ENCODE peak calls at places on chromosomes 11 and 22, in seven cellular contexts. One of them, this sample, is unnamed.
A peak's percentile ranks its signal among the peaks of the same experiment; 100 is the strongest.

GRCh38 chr22:23774114-23774921 is 1.7 kb downstream of the MMP11 start:
- DNase-seq in tibial artery: no peak
- DNase-seq in upper lobe of right lung: no peak
- DNase-seq in pancreas: no peak
- DNase-seq in heart left ventricle: no peak
- DNase-seq in A549: no peak
- DNase-seq in foreskin keratinocyte: no peak
- DNase-seq in this sample: no peak

GRCh38 chr11:24714601-24715000 is 217.7 kb downstream of the LUZP2 start:
- DNase-seq in tibial artery: no peak
- DNase-seq in upper lobe of right lung: no peak
- DNase-seq in pancreas: no peak
- DNase-seq in heart left ventricle: no peak
- DNase-seq in A549: no peak
- DNase-seq in foreskin keratinocyte: no peak
- DNase-seq in this sample: no peak

GRCh38 chr11:44264126-44264749 is 45.7 kb downstream of the ALX4 start:
- DNase-seq in tibial artery: peak; percentile 54
- DNase-seq in upper lobe of right lung: no peak
- DNase-seq in pancreas: no peak
- DNase-seq in heart left ventricle: no peak
- DNase-seq in A549: no peak
- DNase-seq in foreskin keratinocyte: no peak
- DNase-seq in this sample: no peak

GRCh38 chr11:68374531-68374930 is 62.1 kb downstream of the LRP5 start:
- DNase-seq in tibial artery: no peak
- DNase-seq in upper lobe of right lung: no peak
- DNase-seq in pancreas: no peak
- DNase-seq in heart left ventricle: no peak
- DNase-seq in A549: no peak
- DNase-seq in foreskin keratinocyte: no peak
- DNase-seq in this sample: no peak

GRCh38 chr11:18384157-18384641 is 10.2 kb upstream of the LDHA start:
- DNase-seq in tibial artery: peak; percentile 87
- DNase-seq in upper lobe of right lung: peak; percentile 68
- DNase-seq in pancreas: peak; percentile 58
- DNase-seq in heart left ventricle: peak; percentile 54
- DNase-seq in A549: peak; percentile 88
- DNase-seq in foreskin keratinocyte: no peak
- DNase-seq in this sample: peak; percentile 29

GRCh38 chr11:128532016-128532570 is 55.3 kb downstream of the ETS1 start:
- DNase-seq in tibial artery: peak; percentile 81
- DNase-seq in upper lobe of right lung: no peak
- DNase-seq in pancreas: peak; percentile 74
- DNase-seq in heart left ventricle: no peak
- DNase-seq in A549: no peak
- DNase-seq in foreskin keratinocyte: no peak
- DNase-seq in this sample: no peak

GRCh38 chr11:46738887-46739286 is 19.9 kb downstream of the F2 start:
- DNase-seq in tibial artery: no peak
- DNase-seq in upper lobe of right lung: no peak
- DNase-seq in pancreas: no peak
- DNase-seq in heart left ventricle: no peak
- DNase-seq in A549: no peak
- DNase-seq in foreskin keratinocyte: no peak
- DNase-seq in this sample: no peak

GRCh38 chr11:124114942-124115781 is at the start of gene VWA5A:
- DNase-seq in tibial artery: peak; percentile 82
- DNase-seq in upper lobe of right lung: peak; percentile 84
- DNase-seq in pancreas: peak; percentile 92
- DNase-seq in heart left ventricle: peak; percentile 69
- DNase-seq in A549: peak; percentile 15
- DNase-seq in foreskin keratinocyte: peak; percentile 75
- DNase-seq in this sample: peak; percentile 49

GRCh38 chr11:68020575-68020974 is 9.9 kb upstream of the NDUFS8 start:
- DNase-seq in tibial artery: no peak
- DNase-seq in upper lobe of right lung: no peak
- DNase-seq in pancreas: no peak
- DNase-seq in heart left ventricle: no peak
- DNase-seq in A549: peak; percentile 70
- DNase-seq in foreskin keratinocyte: no peak
- DNase-seq in this sample: no peak

GRCh38 chr11:115098037-115098436 is 406.2 kb downstream of the CADM1 start:
- DNase-seq in tibial artery: no peak
- DNase-seq in upper lobe of right lung: no peak
- DNase-seq in pancreas: no peak
- DNase-seq in heart left ventricle: no peak
- DNase-seq in A549: no peak
- DNase-seq in foreskin keratinocyte: no peak
- DNase-seq in this sample: no peak

GRCh38 chr22:45309422-45310227 is at the start of gene FAM118A:
- DNase-seq in tibial artery: peak; percentile 96
- DNase-seq in upper lobe of right lung: peak; percentile 97
- DNase-seq in pancreas: peak; percentile 100
- DNase-seq in heart left ventricle: peak; percentile 97
- DNase-seq in A549: peak; percentile 69
- DNase-seq in foreskin keratinocyte: peak; percentile 67
- DNase-seq in this sample: peak; percentile 91

GRCh38 chr11:97854877-97855276 is 1165.9 kb upstream of the CNTN5 start:
- DNase-seq in tibial artery: no peak
- DNase-seq in upper lobe of right lung: no peak
- DNase-seq in pancreas: no peak
- DNase-seq in heart left ventricle: no peak
- DNase-seq in A549: no peak
- DNase-seq in foreskin keratinocyte: no peak
- DNase-seq in this sample: no peak

GRCh38 chr22:19933328-19934241 is 8.0 kb upstream of the COMT start:
- DNase-seq in tibial artery: no peak
- DNase-seq in upper lobe of right lung: peak; percentile 42
- DNase-seq in pancreas: peak; percentile 32
- DNase-seq in heart left ventricle: no peak
- DNase-seq in A549: no peak
- DNase-seq in foreskin keratinocyte: no peak
- DNase-seq in this sample: no peak

GRCh38 chr22:40023226-40023925 is 28.6 kb downstream of the FAM83F start:
- DNase-seq in tibial artery: no peak
- DNase-seq in upper lobe of right lung: no peak
- DNase-seq in pancreas: no peak
- DNase-seq in heart left ventricle: no peak
- DNase-seq in A549: no peak
- DNase-seq in foreskin keratinocyte: no peak
- DNase-seq in this sample: no peak

GRCh38 chr11:81749245-81749644 is 984.4 kb downstream of the FAM181B start:
- DNase-seq in tibial artery: no peak
- DNase-seq in upper lobe of right lung: no peak
- DNase-seq in pancreas: no peak
- DNase-seq in heart left ventricle: no peak
- DNase-seq in A549: no peak
- DNase-seq in foreskin keratinocyte: no peak
- DNase-seq in this sample: no peak

GRCh38 chr11:71489311-71490043 is 36.5 kb downstream of the NADSYN1 start:
- DNase-seq in tibial artery: no peak
- DNase-seq in upper lobe of right lung: no peak
- DNase-seq in pancreas: peak; percentile 43
- DNase-seq in heart left ventricle: peak; percentile 22
- DNase-seq in A549: peak; percentile 27
- DNase-seq in foreskin keratinocyte: peak; percentile 45
- DNase-seq in this sample: no peak

GRCh38 chr11:57639321-57640067 is 10.2 kb downstream of the YPEL4 start:
- DNase-seq in tibial artery: no peak
- DNase-seq in upper lobe of right lung: no peak
- DNase-seq in pancreas: no peak
- DNase-seq in heart left ventricle: no peak
- DNase-seq in A549: no peak
- DNase-seq in foreskin keratinocyte: no peak
- DNase-seq in this sample: no peak

GRCh38 chr11:4048340-4048739 is 46.3 kb upstream of the RRM1 start:
- DNase-seq in tibial artery: no peak
- DNase-seq in upper lobe of right lung: no peak
- DNase-seq in pancreas: no peak
- DNase-seq in heart left ventricle: no peak
- DNase-seq in A549: no peak
- DNase-seq in foreskin keratinocyte: no peak
- DNase-seq in this sample: no peak

GRCh38 chr11:75523811-75524401 is 1.8 kb downstream of the GDPD5 start:
- DNase-seq in tibial artery: no peak
- DNase-seq in upper lobe of right lung: no peak
- DNase-seq in pancreas: no peak
- DNase-seq in heart left ventricle: no peak
- DNase-seq in A549: no peak
- DNase-seq in foreskin keratinocyte: no peak
- DNase-seq in this sample: no peak

GRCh38 chr22:49944399-49944891 is 16.1 kb upstream of the PIM3 start:
- DNase-seq in tibial artery: no peak
- DNase-seq in upper lobe of right lung: no peak
- DNase-seq in pancreas: no peak
- DNase-seq in heart left ventricle: no peak
- DNase-seq in A549: no peak
- DNase-seq in foreskin keratinocyte: no peak
- DNase-seq in this sample: no peak

GRCh38 chr11:36452231-36452630 is 57.8 kb downstream of the TRAF6 start:
- DNase-seq in tibial artery: no peak
- DNase-seq in upper lobe of right lung: no peak
- DNase-seq in pancreas: no peak
- DNase-seq in heart left ventricle: no peak
- DNase-seq in A549: no peak
- DNase-seq in foreskin keratinocyte: no peak
- DNase-seq in this sample: no peak

GRCh38 chr11:48384670-48385069 is 18.4 kb upstream of the OR4C5 start:
- DNase-seq in tibial artery: no peak
- DNase-seq in upper lobe of right lung: no peak
- DNase-seq in pancreas: no peak
- DNase-seq in heart left ventricle: no peak
- DNase-seq in A549: no peak
- DNase-seq in foreskin keratinocyte: no peak
- DNase-seq in this sample: no peak

DNA sequence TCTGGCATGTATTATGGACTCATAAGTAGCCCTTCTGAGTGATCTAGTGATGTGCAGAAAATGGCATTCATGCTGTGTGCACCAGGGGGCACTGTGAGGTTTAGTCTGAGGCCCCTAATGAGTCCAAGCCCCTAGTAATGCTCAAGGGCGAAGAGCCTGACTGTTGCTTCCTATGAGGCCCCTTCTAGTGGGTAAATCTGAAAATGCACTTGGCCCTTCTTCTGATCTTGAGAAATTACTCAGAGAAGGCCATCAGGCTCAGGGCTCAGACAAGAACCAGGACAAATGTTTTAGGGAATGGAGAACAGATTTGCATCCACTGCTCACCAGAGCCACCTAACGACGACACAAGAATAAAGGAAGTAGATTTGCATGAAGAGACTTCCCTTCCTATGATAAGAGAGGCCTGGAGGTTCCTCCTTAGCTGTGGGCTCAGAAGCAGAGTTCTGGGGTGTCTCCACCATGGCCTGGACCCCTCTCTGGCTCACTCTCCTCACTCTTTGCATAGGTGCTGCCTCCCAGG is 75.8 kb downstream of the GGTLC2 start:
- DNase-seq in tibial artery: peak; percentile 55
- DNase-seq in upper lobe of right lung: no peak
- DNase-seq in pancreas: no peak
- DNase-seq in heart left ventricle: no peak
- DNase-seq in A549: no peak
- DNase-seq in foreskin keratinocyte: peak; percentile 6
- DNase-seq in this sample: no peak
- TF ChIP-seq CTCF in tibial artery: peak; percentile 7
- TF ChIP-seq CTCF in upper lobe of right lung: peak; percentile 49
- TF ChIP-seq CTCF in pancreas: no peak
- TF ChIP-seq CTCF in heart left ventricle: no peak
- TF ChIP-seq CTCF in A549: peak; percentile 24
- TF ChIP-seq CTCF in foreskin keratinocyte: peak; percentile 60
- TF ChIP-seq CTCF in this sample: peak; percentile 27

GRCh38 chr11:63890368-63890767 is 26.6 kb downstream of the RCOR2 start:
- DNase-seq in tibial artery: no peak
- DNase-seq in upper lobe of right lung: no peak
- DNase-seq in pancreas: no peak
- DNase-seq in heart left ventricle: no peak
- DNase-seq in A549: no peak
- DNase-seq in foreskin keratinocyte: no peak
- DNase-seq in this sample: no peak
- H3K27ac ChIP-seq in tibial artery: no peak overlapping the region
- H3K27ac ChIP-seq in upper lobe of right lung: no peak overlapping the region
- H3K27ac ChIP-seq in pancreas: peak overlapping the region; percentile 92
- H3K27ac ChIP-seq in heart left ventricle: no peak overlapping the region
- H3K27ac ChIP-seq in A549: no peak overlapping the region
- H3K27ac ChIP-seq in foreskin keratinocyte: no peak overlapping the region
- H3K27ac ChIP-seq in this sample: no peak overlapping the region

DNA sequence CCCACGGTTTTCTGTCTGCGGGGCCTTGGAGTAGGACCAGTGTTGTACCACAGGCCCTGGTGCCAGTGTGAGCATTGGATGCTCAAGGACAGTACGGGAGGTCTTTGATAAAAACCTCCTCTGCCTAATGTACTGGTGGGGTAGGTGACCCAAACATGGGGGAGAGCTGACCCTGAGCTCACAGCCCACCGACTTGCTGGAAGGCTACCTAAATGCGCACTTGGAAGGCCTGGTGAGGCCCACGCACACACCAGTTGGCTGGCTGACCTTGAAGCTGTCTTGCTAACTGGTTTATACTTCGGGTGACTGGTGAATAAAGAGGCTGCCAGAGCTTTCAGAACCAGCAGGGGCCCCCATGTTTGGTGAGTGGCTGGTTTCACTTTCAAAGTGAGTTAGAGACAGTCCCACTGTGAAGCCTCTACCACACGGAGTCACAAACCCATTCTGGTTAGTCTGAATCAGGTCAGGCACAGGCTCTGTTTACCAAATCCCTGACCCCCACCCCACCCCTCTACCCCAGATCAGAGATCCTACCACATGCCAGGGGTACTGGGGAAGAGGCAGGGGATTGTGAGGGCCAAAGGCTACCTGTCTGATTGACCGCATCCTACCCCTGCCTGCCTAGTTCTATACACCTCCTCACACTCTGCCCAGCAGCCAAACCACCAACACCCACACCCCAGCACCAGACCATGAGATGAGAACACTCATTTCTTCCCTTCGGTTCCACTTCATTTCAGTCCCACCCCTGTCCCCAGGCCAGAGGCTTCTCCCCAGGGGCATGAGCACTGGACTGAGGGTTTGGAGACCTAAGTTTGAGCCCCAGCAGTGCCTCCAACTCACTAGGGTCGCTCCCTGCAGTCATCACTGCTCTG is 12.7 kb upstream of the IL2RB start:
- DNase-seq in tibial artery: no peak
- DNase-seq in upper lobe of right lung: no peak
- DNase-seq in pancreas: no peak
- DNase-seq in heart left ventricle: no peak
- DNase-seq in A549: no peak
- DNase-seq in foreskin keratinocyte: no peak
- DNase-seq in this sample: no peak
- TF ChIP-seq CTCF in tibial artery: no peak
- TF ChIP-seq CTCF in upper lobe of right lung: no peak
- TF ChIP-seq CTCF in pancreas: no peak
- TF ChIP-seq CTCF in heart left ventricle: no peak
- TF ChIP-seq CTCF in A549: no peak
- TF ChIP-seq CTCF in foreskin keratinocyte: no peak
- TF ChIP-seq CTCF in this sample: no peak

DNA sequence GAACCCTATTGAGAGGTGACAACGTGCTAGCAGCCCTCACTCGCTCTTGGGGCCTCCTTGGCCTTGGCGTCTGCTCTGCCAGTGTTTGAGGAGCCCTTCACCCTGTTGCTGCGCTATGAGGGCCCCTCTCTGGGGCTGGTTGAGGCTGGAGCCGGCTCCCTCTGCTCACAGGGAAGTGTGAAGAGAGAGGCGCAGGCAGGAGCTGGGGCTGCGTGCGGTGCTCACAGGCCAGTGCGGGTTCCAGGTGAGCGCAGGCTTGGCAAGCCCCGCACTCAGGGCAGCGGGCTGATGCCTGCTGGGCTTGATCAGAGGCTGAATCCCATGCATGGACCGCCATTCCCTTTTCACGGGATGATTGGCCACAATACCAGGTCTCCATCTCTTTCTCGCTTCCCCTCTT is 90.7 kb downstream of the DLG2 start:
- DNase-seq in tibial artery: no peak
- DNase-seq in upper lobe of right lung: no peak
- DNase-seq in pancreas: no peak
- DNase-seq in heart left ventricle: no peak
- DNase-seq in A549: no peak
- DNase-seq in foreskin keratinocyte: no peak
- DNase-seq in this sample: no peak
- H3K27ac ChIP-seq in tibial artery: no peak overlapping the region
- H3K27ac ChIP-seq in upper lobe of right lung: no peak overlapping the region
- H3K27ac ChIP-seq in pancreas: no peak overlapping the region
- H3K27ac ChIP-seq in heart left ventricle: no peak overlapping the region
- H3K27ac ChIP-seq in A549: no peak overlapping the region
- H3K27ac ChIP-seq in foreskin keratinocyte: no peak overlapping the region
- H3K27ac ChIP-seq in this sample: no peak overlapping the region